ENCODE peak calls at places on chromosome 20, in seven cellular contexts. F is esophagus squamous epithelium, W is foreskin fibroblast, U is body of pancreas, A is epithelial cell of esophagus, V is lower lobe of right lung, J is Panc1. T is an unnamed sample.
A peak's percentile ranks its signal among the peaks of the same experiment; 100 is the strongest.

GRCh38 chr20:49507741-49508434 is 25.4 kb upstream of the KCNB1 start:
- DNase-seq in F (no peak), W (no peak), U (no peak), A (no peak), V (no peak), J (no peak), T (no peak)

GRCh38 chr20:32511358-32512046 is 73.6 kb downstream of the NOL4L start:
- DNase-seq in F (no peak), W (no peak), U (no peak), A (no peak), V (no peak), J (no peak), T (no peak)

GRCh38 chr20:4036351-4036750 is 21.0 kb upstream of the RNF24 start:
- DNase-seq in F (no peak), W (no peak), U (no peak), A (no peak), V (no peak), J (no peak), T (no peak)

GRCh38 chr20:31822421-31823330 is 3.5 kb downstream of the MYLK2 start:
- DNase-seq in F (no peak), W (peak; percentile 42), U (peak; percentile 93), A (peak; percentile 54), V (peak; percentile 85), J (no peak), T (no peak)

GRCh38 chr20:50234288-50234687 is 43.7 kb downstream of the CEBPB start:
- DNase-seq in F (no peak), W (no peak), U (no peak), A (no peak), V (no peak), J (no peak), T (no peak)

GRCh38 chr20:59891581-59891980 is 41.9 kb downstream of the SYCP2 start:
- DNase-seq in F (no peak), W (no peak), U (no peak), A (no peak), V (no peak), J (no peak), T (no peak)

GRCh38 chr20:63009988-63010769 is 3.4 kb upstream of the BHLHE23 start:
- DNase-seq in F (no peak), W (no peak), U (no peak), A (no peak), V (no peak), J (no peak), T (no peak)

GRCh38 chr20:63858393-63859165 is 2.7 kb upstream of the ABHD16B start:
- DNase-seq in F (no peak), W (peak; percentile 35), U (no peak), A (no peak), V (no peak), J (no peak), T (no peak)

GRCh38 chr20:33305591-33306057 is 22.6 kb downstream of the BPIFB1 start:
- DNase-seq in F (no peak), W (peak; percentile 39), U (no peak), A (peak; percentile 57), V (no peak), J (no peak), T (no peak)

GRCh38 chr20:20737158-20737557 is 24.7 kb upstream of the RALGAPA2 start:
- DNase-seq in F (no peak), W (no peak), U (no peak), A (no peak), V (no peak), J (no peak), T (no peak)

GRCh38 chr20:9510926-9511325 is 3.5 kb upstream of the LAMP5 start:
- DNase-seq in F (no peak), W (no peak), U (no peak), A (no peak), V (no peak), J (no peak), T (no peak)

GRCh38 chr20:51760905-51761544 is 7.2 kb downstream of the ATP9A start:
- DNase-seq in F (no peak), W (no peak), U (no peak), A (peak; percentile 52), V (no peak), J (no peak), T (peak; percentile 42)

DNA sequence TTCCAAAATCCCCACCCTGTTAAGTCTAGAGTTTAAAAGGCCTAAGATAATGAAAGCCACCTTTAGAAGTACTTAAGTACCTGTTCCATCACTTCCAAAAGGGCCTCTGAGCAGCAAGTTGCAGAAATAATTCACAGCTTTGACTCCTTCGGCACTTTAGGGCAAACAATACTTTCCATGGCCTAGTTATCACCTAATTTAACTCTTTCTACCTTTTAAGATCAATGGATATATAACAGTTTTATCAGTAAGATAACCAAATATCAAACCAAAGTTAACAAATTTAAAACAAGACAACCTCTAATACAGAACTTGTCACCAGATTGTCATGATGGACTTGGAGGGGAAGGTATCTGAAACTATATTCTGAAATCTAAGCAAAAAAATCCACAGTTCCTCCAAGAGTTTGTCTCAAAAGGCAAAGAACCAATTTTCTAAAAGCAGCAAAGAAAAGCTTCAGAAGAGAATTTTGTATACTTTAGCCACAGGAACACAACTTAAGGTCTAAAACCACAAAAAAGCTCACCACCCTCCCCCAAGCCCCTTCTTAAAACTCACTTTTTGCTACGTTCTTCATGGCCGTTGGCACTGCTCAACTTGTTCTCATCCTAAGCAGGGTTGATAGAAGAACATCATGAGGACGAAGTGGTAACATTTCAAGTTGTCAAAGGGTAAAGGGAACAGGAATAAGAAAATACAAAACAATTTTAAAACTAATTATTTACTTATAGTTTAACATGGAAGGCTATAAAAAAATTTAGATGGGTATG is 3.5 kb downstream of the RBM39 start:
- DNase-seq in F (no peak), W (no peak), U (no peak), A (no peak), V (no peak), J (no peak), T (no peak)
- H3K4me3 ChIP-seq in F (no peak overlapping the region), W (no peak overlapping the region), U (no peak overlapping the region), A (peak overlapping the region; percentile 5), V (peak overlapping the region; percentile 10), J (no peak overlapping the region), T (peak overlapping the region; percentile 92)

GRCh38 chr20:23178806-23179205 is 92.7 kb upstream of the CD93 start:
- DNase-seq in F (no peak), W (no peak), U (no peak), A (no peak), V (no peak), J (no peak), T (no peak)
- TF ChIP-seq CTCF in F (no peak), W (no peak), U (no peak), A (no peak), V (peak; percentile 52), J (no peak), T (peak; percentile 13)

DNA sequence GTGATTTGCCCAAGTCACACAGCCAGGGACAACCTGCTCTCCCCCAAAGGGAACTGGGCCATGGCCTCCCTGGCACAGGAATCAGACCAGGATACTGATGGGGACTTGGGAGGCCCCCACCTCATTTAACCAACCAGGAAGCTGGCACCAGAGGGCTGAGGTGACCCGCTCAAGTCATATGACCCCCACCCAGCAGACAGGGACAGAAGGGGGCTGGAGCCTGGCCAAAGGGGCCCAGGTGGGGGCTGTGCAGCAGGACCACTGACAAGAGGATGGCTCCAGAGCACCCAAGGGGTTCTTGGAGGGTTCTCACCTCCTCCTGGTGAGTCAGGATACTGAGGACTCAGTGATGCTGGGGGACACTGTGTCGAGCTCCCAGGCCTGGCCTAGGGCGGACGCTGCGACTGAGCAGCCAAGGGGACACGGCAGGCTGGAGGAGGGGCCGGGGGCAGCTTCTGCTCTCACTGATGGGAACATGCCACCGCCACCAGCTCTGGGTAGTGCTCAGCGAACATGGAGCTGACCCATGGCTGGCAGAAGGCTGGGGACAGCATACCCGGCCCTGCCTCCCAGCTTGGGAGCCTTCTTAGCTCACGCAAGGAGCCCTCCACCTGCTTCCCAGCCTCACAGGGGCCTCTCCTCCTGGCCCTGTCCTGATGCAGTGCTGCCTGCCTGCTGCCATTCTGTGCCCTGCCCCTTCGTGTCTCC is 1.2 kb downstream of the CST7 start:
- DNase-seq in F (no peak), W (no peak), U (no peak), A (no peak), V (no peak), J (no peak), T (no peak)
- H3K4me3 ChIP-seq in F (no peak overlapping the region), W (no peak overlapping the region), U (no peak overlapping the region), A (no peak overlapping the region), V (peak overlapping the region; percentile 39), J (no peak overlapping the region), T (no peak overlapping the region)

GRCh38 chr20:53914091-53914860 is 156.1 kb downstream of the BCAS1 start:
- DNase-seq in F (no peak), W (no peak), U (no peak), A (no peak), V (no peak), J (no peak), T (no peak)
- TF ChIP-seq CTCF in F (no peak), W (no peak), U (no peak), A (no peak), V (no peak), J (no peak), T (no peak)

GRCh38 chr20:57709823-57710799 is at the start of gene PMEPA1:
- DNase-seq in F (peak; percentile 53), W (peak; percentile 95), U (peak; percentile 96), A (peak; percentile 98), V (peak; percentile 95), J (no peak), T (peak; percentile 58)

GRCh38 chr20:57710841-57711240 is 1.0 kb upstream of the PMEPA1 start:
- DNase-seq in F (no peak), W (no peak), U (no peak), A (no peak), V (no peak), J (no peak), T (no peak)

GRCh38 chr20:57707849-57708693 is 1.7 kb downstream of the PMEPA1 start:
- DNase-seq in F (no peak), W (no peak), U (no peak), A (peak; percentile 39), V (no peak), J (no peak), T (no peak)

GRCh38 chr20:57707320-57707719 is 2.5 kb downstream of the PMEPA1 start:
- DNase-seq in F (no peak), W (no peak), U (no peak), A (no peak), V (no peak), J (no peak), T (no peak)

DNA sequence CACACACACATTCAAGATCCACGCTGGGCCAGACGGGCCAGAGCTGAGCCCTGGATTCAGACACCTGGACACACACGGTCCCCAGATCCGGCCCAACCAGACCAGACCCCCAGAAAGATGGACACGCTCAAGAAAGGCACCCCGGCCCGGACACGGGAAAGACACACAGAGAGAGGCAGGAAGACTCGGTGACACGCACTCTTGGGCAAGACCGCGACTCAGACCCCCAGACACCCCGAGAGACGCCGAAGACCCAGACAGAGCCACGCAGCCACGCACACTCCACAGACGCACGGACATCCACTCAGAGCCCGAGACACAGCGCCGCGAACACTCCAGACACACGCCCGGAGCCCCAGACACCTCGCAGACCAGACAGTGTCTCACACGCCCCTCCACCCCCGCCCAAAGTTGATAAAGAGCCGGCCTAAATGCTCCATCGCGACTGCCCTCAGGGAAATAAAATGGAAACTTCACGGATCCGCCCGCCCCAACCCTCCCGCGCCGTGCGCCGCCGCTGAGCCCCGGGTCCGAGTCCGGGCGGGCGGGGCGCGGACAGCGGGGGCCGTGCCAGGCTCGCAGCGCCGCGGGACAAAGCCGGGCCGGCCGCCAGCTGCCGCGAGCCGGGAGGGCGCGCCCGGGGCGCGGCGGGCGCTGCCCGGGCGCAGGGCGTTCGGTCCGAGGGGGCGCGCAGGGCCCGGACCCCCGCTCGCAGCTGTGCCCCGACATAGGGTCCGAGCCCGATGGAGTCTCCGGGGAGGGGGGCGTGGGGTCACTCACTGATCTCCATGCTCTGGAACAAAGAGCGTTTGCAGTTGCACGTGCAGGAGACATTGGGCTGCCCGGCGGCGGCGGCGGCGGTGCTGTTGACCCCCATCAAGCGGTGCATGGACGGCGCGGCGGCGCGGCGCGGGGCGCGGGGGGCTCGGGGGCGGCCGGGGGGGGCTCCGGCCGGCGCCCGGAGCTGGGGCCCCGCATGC is 831 bp downstream of the PMEPA1 start:
- DNase-seq in F (no peak), W (no peak), U (no peak), A (no peak), V (no peak), J (no peak), T (no peak)
- H3K4me3 ChIP-seq in F (peak overlapping the region; percentile 59), W (peak overlapping the region; percentile 72), U (peak overlapping the region; percentile 13), A (peak overlapping the region; percentile 75), V (peak overlapping the region; percentile 91), J (peak overlapping the region; percentile 73), T (peak overlapping the region; percentile 62)

T was measured in HFF-Myc.